ENCODE peak calls at places on chromosome 7, in five cellular contexts. C, K, U, S and V are unnamed samples.

GRCh38 chr7:106855540-106856132 is 9.4 kb upstream of the PIK3CG start:
- DNase-seq in U (no peak), C (no peak), K (no peak), S (no peak), V (no peak)

GRCh38 chr7:43785425-43785824 is 26.9 kb downstream of the BLVRA start:
- DNase-seq in C (no peak), K (peak; percentile 40), S (no peak), U (no peak), V (peak; percentile 91)

GRCh38 chr7:114426380-114426779 is 11.8 kb downstream of the FOXP2 start:
- DNase-seq in U (no peak), K (no peak), S (no peak), C (no peak), V (no peak)

GRCh38 chr7:123120286-123120685 is 79.5 kb downstream of the SLC13A1 start:
- DNase-seq in C (no peak), U (peak; percentile 29), K (no peak), S (no peak), V (peak; percentile 57)

GRCh38 chr7:50622821-50623220 is 57.6 kb upstream of the DDC start:
- DNase-seq in C (no peak), K (no peak), U (no peak), S (no peak), V (no peak)

GRCh38 chr7:150451833-150452431 is 1.5 kb downstream of the GIMAP8 start:
- DNase-seq in U (peak; percentile 72), S (no peak), K (no peak), C (no peak), V (no peak)

GRCh38 chr7:99843808-99844207 is 16.0 kb downstream of the CYP3A43 start:
- DNase-seq in C (no peak), K (no peak), S (no peak), U (no peak), V (no peak)

GRCh38 chr7:47538846-47539311 is 43.0 kb downstream of the TNS3 start:
- DNase-seq in C (no peak), K (no peak), U (no peak), S (no peak), V (no peak)

GRCh38 chr7:37371755-37372154 is 76.9 kb downstream of the ELMO1 start:
- DNase-seq in S (no peak), C (no peak), U (no peak), K (no peak), V (no peak)

GRCh38 chr7:37352974-37353948 is 95.4 kb downstream of the ELMO1 start:
- DNase-seq in C (no peak), K (peak; percentile 41), S (peak; percentile 35), U (no peak), V (no peak)

GRCh38 chr7:135919071-135919841 is 57.9 kb downstream of the MTPN start:
- DNase-seq in U (no peak), K (no peak), S (no peak), C (no peak), V (no peak)

GRCh38 chr7:92698237-92698841 is 108.1 kb upstream of the FAM133B start:
- DNase-seq in U (peak; percentile 95), C (no peak), S (no peak), K (peak; percentile 25), V (peak; percentile 98)

DNA sequence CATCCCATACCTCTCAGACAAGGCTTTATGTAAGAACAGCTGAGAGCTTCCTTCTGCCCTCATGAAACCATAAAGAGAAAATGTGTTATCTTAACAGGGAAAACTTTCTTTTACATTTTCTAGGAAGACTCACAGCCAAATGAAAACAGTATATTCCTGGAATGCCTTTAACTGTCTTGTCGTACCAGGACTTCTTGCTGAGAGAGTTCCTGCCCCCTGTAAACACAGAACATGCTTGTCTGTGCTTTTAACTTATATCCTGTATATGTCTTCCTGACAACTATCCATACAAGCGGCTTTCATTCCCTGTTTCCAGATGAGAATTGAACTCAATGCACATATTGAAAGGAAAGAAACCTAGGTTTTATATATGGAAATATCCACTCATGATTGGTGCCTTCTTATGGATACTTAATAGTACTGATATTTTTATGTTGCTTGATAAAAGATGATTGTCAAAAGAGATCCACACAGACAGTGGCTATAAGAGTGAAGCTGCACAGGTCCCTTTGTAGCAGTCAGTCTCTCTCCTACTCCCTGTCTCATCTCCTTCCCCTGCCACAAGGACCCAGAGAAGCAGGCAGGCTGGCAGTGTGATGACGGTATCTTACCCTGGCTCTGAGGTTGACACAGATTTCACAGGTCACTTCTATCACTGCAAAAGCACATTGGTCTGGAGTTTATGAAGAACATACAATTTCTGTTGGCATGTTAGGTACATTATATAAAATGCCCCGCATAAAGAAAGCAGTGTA is 64.6 kb upstream of the AHR start:
- DNase-seq in S (no peak), K (no peak), C (no peak), U (no peak), V (no peak)
- H3K27ac ChIP-seq in S (peak overlapping the region; percentile 60), K (peak overlapping the region; percentile 38), C (no peak overlapping the region), U (peak overlapping the region; percentile 76), V (peak overlapping the region; percentile 86)

DNA sequence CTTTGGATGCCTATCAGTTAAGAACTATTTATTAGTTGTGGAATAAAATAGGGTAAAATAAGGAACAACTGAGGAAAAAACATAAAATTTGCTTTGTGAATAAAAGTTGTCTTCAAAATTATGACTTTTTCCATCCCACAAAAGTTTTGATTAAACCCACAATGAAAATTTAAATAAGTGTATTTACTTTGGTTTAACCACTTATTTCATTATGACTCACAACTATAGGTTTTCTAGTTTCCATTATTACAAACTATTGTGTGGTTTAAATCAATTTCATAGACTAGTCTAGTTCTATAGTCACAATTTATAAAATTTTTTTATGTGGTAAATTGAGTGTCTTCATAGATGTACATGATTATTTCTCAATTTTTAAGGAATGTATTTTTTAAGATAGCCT is 116.6 kb downstream of the EGFR start:
- DNase-seq in K (no peak), U (no peak), S (no peak), C (no peak), V (no peak)
- H3K4me1 ChIP-seq in K (peaks cover 29% of the 10 kb centered on the region), U (peaks cover 27% of the 10 kb centered on the region), S (peaks cover 15% of the 10 kb centered on the region), C (peaks cover 52% of the 10 kb centered on the region), V (peaks cover 43% of the 10 kb centered on the region)

DNA sequence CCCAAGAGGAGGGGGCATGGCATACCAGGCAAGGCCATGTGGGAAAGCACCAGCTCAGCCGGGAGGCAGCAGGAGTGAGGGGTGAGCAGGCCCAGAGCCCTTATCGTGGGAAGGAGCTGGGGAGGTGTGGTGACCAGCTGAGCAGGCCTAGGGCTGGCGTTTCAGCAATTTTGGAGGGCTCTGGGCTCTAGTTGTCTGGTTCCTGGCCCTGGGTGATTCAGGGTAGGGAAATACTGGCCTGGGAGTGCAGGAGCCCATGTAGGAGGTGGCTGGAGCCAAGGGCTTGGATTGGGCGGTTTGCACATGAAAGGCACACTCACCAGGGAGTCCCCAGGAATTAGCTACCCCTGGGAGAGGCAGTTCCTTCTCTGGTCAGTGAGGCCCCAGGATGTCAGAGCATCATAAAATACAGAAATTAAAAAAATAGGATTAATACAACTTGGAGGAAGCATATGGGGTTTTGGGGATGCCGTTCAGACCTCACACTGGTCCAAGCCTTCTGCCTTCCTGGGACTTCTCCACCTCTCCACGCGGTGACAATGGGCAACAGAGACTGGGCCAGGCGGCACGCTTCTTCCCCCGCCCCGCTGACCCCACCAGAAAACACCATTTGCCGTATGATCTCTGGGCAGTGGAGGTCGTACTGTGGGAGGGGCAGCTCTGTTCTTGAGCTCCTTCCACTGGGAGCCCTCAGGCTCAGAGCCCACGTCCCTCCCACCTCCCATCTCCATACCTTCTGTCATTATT is 133.1 kb upstream of the FAM20C start:
- DNase-seq in K (peak; percentile 2), U (no peak), C (no peak), S (no peak), V (no peak)
- H3K27ac ChIP-seq in K (no peak overlapping the region), U (no peak overlapping the region), C (no peak overlapping the region), S (no peak overlapping the region), V (no peak overlapping the region)

GRCh38 chr7:151815419-151815818 is 61.5 kb downstream of the PRKAG2 start:
- DNase-seq in K (no peak), C (no peak), U (no peak), S (no peak), V (no peak)
- H3K4me1 ChIP-seq in K (peaks cover 12% of the 10 kb centered on the region), C (no peaks in the 10 kb centered on the region), U (no peaks in the 10 kb centered on the region), S (no peaks in the 10 kb centered on the region), V (peaks cover 13% of the 10 kb centered on the region)

DNA sequence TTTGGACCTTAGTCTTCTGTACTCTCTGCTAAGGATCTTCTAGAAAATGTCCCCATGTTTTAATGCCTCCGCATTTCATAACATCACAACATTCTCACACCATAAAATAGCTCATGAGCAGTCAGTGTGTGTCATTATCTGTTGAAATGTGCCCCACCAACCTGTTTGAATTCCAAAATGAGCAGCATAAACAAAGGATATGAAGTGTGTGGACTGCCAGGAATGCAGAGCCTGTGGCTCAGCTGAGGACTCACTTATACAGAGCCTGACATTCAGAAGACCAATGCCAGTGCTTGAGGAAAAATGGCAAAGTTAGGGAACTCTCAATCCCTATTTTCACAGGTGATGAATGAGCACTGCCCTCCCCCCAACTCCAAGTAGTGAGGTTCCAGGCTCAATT is 621.4 kb downstream of the POM121L12 start:
- DNase-seq in K (no peak), C (no peak), S (no peak), U (no peak), V (no peak)
- H3K27ac ChIP-seq in K (no peak overlapping the region), C (no peak overlapping the region), S (no peak overlapping the region), U (no peak overlapping the region), V (no peak overlapping the region)

GRCh38 chr7:28042721-28043120 is 137.9 kb downstream of the JAZF1 start:
- DNase-seq in K (no peak), S (no peak), U (no peak), C (no peak), V (no peak)
- H3K4me1 ChIP-seq in K (peaks cover 4% of the 10 kb centered on the region), S (no peaks in the 10 kb centered on the region), U (peaks cover 10% of the 10 kb centered on the region), C (peaks cover 9% of the 10 kb centered on the region), V (peaks cover 22% of the 10 kb centered on the region)

GRCh38 chr7:70975816-70976215 is 156.1 kb upstream of the GALNT17 start:
- DNase-seq in S (no peak), K (no peak), C (no peak), U (no peak), V (no peak)
- H3K27ac ChIP-seq in S (no peak overlapping the region), K (no peak overlapping the region), C (no peak overlapping the region), U (no peak overlapping the region), V (no peak overlapping the region)